ENCODE peak calls at places on chromosomes 4 and X, in seven cellular contexts. One of them, this sample, is unnamed.
A peak's percentile ranks its signal among the peaks of the same experiment; 100 is the strongest.

GRCh38 chr4:5568336-5568735 is 140.0 kb downstream of the EVC2 start:
- DNase-seq in stimulated activated CD4-positive, alpha-beta T cell treated with anti-CD3 and anti-CD28 coated beads, Interleukin-12 subunit alpha, Interleukin-12 subunit beta, amount 100 ng/mL, for 24 hours: no peak
- DNase-seq in aorta: no peak
- DNase-seq in posterior cingulate gyrus: no peak
- DNase-seq in tibial nerve: no peak
- DNase-seq in NCI-H1092: no peak
- DNase-seq in iris pigment epithelial cell: no peak
- DNase-seq in this sample: no peak

GRCh38 chrX:131831185-131831520 is 191.9 kb upstream of the STK26 start:
- DNase-seq in posterior cingulate gyrus: no peak
- DNase-seq in NCI-H1092: no peak
- DNase-seq in stimulated activated CD4-positive, alpha-beta T cell treated with anti-CD3 and anti-CD28 coated beads, Interleukin-12 subunit alpha, Interleukin-12 subunit beta, amount 100 ng/mL, for 24 hours: no peak
- DNase-seq in tibial nerve: no peak
- DNase-seq in iris pigment epithelial cell: no peak
- DNase-seq in aorta: no peak
- DNase-seq in this sample: no peak

GRCh38 chr4:155405059-155405458 is 28.3 kb upstream of the MAP9 start:
- DNase-seq in NCI-H1092: no peak
- DNase-seq in aorta: no peak
- DNase-seq in posterior cingulate gyrus: no peak
- DNase-seq in iris pigment epithelial cell: peak; percentile 88
- DNase-seq in stimulated activated CD4-positive, alpha-beta T cell treated with anti-CD3 and anti-CD28 coated beads, Interleukin-12 subunit alpha, Interleukin-12 subunit beta, amount 100 ng/mL, for 24 hours: no peak
- DNase-seq in tibial nerve: no peak
- DNase-seq in this sample: no peak

GRCh38 chrX:15269618-15270521 is at the start of gene ASB9:
- DNase-seq in tibial nerve: peak; percentile 4
- DNase-seq in stimulated activated CD4-positive, alpha-beta T cell treated with anti-CD3 and anti-CD28 coated beads, Interleukin-12 subunit alpha, Interleukin-12 subunit beta, amount 100 ng/mL, for 24 hours: no peak
- DNase-seq in iris pigment epithelial cell: peak; percentile 77
- DNase-seq in NCI-H1092: no peak
- DNase-seq in posterior cingulate gyrus: no peak
- DNase-seq in aorta: peak; percentile 52
- DNase-seq in this sample: peak; percentile 8

GRCh38 chr4:112436987-112437386 is 79.0 kb downstream of the NEUROG2 start:
- DNase-seq in aorta: no peak
- DNase-seq in NCI-H1092: no peak
- DNase-seq in tibial nerve: no peak
- DNase-seq in stimulated activated CD4-positive, alpha-beta T cell treated with anti-CD3 and anti-CD28 coated beads, Interleukin-12 subunit alpha, Interleukin-12 subunit beta, amount 100 ng/mL, for 24 hours: no peak
- DNase-seq in posterior cingulate gyrus: no peak
- DNase-seq in iris pigment epithelial cell: no peak
- DNase-seq in this sample: no peak

GRCh38 chrX:110204986-110205385 is 112.9 kb downstream of the AMMECR1 start:
- DNase-seq in iris pigment epithelial cell: peak; percentile 78
- DNase-seq in stimulated activated CD4-positive, alpha-beta T cell treated with anti-CD3 and anti-CD28 coated beads, Interleukin-12 subunit alpha, Interleukin-12 subunit beta, amount 100 ng/mL, for 24 hours: no peak
- DNase-seq in posterior cingulate gyrus: no peak
- DNase-seq in NCI-H1092: no peak
- DNase-seq in tibial nerve: no peak
- DNase-seq in aorta: no peak
- DNase-seq in this sample: no peak

GRCh38 chr4:182519528-182519927 is 276.3 kb downstream of the TENM3 start:
- DNase-seq in iris pigment epithelial cell: no peak
- DNase-seq in stimulated activated CD4-positive, alpha-beta T cell treated with anti-CD3 and anti-CD28 coated beads, Interleukin-12 subunit alpha, Interleukin-12 subunit beta, amount 100 ng/mL, for 24 hours: no peak
- DNase-seq in NCI-H1092: no peak
- DNase-seq in aorta: no peak
- DNase-seq in posterior cingulate gyrus: no peak
- DNase-seq in tibial nerve: no peak
- DNase-seq in this sample: no peak

GRCh38 chr4:108651068-108651794 is 832 bp downstream of the OSTC start:
- DNase-seq in NCI-H1092: no peak
- DNase-seq in iris pigment epithelial cell: peak; percentile 79
- DNase-seq in posterior cingulate gyrus: no peak
- DNase-seq in aorta: no peak
- DNase-seq in tibial nerve: no peak
- DNase-seq in stimulated activated CD4-positive, alpha-beta T cell treated with anti-CD3 and anti-CD28 coated beads, Interleukin-12 subunit alpha, Interleukin-12 subunit beta, amount 100 ng/mL, for 24 hours: no peak
- DNase-seq in this sample: no peak

GRCh38 chr4:124641715-124642380 is 70.7 kb downstream of the ANKRD50 start:
- DNase-seq in aorta: peak; percentile 49
- DNase-seq in tibial nerve: peak; percentile 10
- DNase-seq in iris pigment epithelial cell: peak; percentile 97
- DNase-seq in stimulated activated CD4-positive, alpha-beta T cell treated with anti-CD3 and anti-CD28 coated beads, Interleukin-12 subunit alpha, Interleukin-12 subunit beta, amount 100 ng/mL, for 24 hours: no peak
- DNase-seq in posterior cingulate gyrus: no peak
- DNase-seq in NCI-H1092: no peak
- DNase-seq in this sample: no peak

GRCh38 chr4:7048642-7049041 is 5.5 kb downstream of the TADA2B start:
- DNase-seq in stimulated activated CD4-positive, alpha-beta T cell treated with anti-CD3 and anti-CD28 coated beads, Interleukin-12 subunit alpha, Interleukin-12 subunit beta, amount 100 ng/mL, for 24 hours: no peak
- DNase-seq in aorta: no peak
- DNase-seq in tibial nerve: no peak
- DNase-seq in posterior cingulate gyrus: peak; percentile 66
- DNase-seq in iris pigment epithelial cell: no peak
- DNase-seq in NCI-H1092: no peak
- DNase-seq in this sample: no peak

GRCh38 chrX:46754450-46755075 is 4.4 kb downstream of the SLC9A7 start:
- DNase-seq in posterior cingulate gyrus: no peak
- DNase-seq in NCI-H1092: no peak
- DNase-seq in aorta: no peak
- DNase-seq in iris pigment epithelial cell: no peak
- DNase-seq in tibial nerve: no peak
- DNase-seq in stimulated activated CD4-positive, alpha-beta T cell treated with anti-CD3 and anti-CD28 coated beads, Interleukin-12 subunit alpha, Interleukin-12 subunit beta, amount 100 ng/mL, for 24 hours: no peak
- DNase-seq in this sample: peak; percentile 4

GRCh38 chrX:44903107-44903506 is 30.1 kb downstream of the KDM6A start:
- DNase-seq in NCI-H1092: no peak
- DNase-seq in stimulated activated CD4-positive, alpha-beta T cell treated with anti-CD3 and anti-CD28 coated beads, Interleukin-12 subunit alpha, Interleukin-12 subunit beta, amount 100 ng/mL, for 24 hours: no peak
- DNase-seq in posterior cingulate gyrus: no peak
- DNase-seq in iris pigment epithelial cell: peak; percentile 90
- DNase-seq in tibial nerve: no peak
- DNase-seq in aorta: no peak
- DNase-seq in this sample: no peak

GRCh38 chrX:136823175-136823574 is 42.4 kb upstream of the ARHGEF6 start:
- DNase-seq in tibial nerve: no peak
- DNase-seq in posterior cingulate gyrus: no peak
- DNase-seq in NCI-H1092: no peak
- DNase-seq in iris pigment epithelial cell: peak; percentile 24
- DNase-seq in aorta: no peak
- DNase-seq in stimulated activated CD4-positive, alpha-beta T cell treated with anti-CD3 and anti-CD28 coated beads, Interleukin-12 subunit alpha, Interleukin-12 subunit beta, amount 100 ng/mL, for 24 hours: no peak
- DNase-seq in this sample: no peak

GRCh38 chrX:23035493-23035892 is 35.7 kb downstream of the DDX53 start:
- DNase-seq in tibial nerve: no peak
- DNase-seq in stimulated activated CD4-positive, alpha-beta T cell treated with anti-CD3 and anti-CD28 coated beads, Interleukin-12 subunit alpha, Interleukin-12 subunit beta, amount 100 ng/mL, for 24 hours: no peak
- DNase-seq in iris pigment epithelial cell: no peak
- DNase-seq in aorta: no peak
- DNase-seq in posterior cingulate gyrus: no peak
- DNase-seq in NCI-H1092: no peak
- DNase-seq in this sample: no peak

GRCh38 chrX:101485212-101486064 is at the start of gene ARMCX4:
- DNase-seq in NCI-H1092: peak; percentile 77
- DNase-seq in iris pigment epithelial cell: peak; percentile 41
- DNase-seq in stimulated activated CD4-positive, alpha-beta T cell treated with anti-CD3 and anti-CD28 coated beads, Interleukin-12 subunit alpha, Interleukin-12 subunit beta, amount 100 ng/mL, for 24 hours: peak; percentile 11
- DNase-seq in posterior cingulate gyrus: peak; percentile 97
- DNase-seq in tibial nerve: no peak
- DNase-seq in aorta: peak; percentile 67
- DNase-seq in this sample: peak; percentile 81

GRCh38 chrX:149470960-149471359 is 34.1 kb downstream of the IDS start:
- DNase-seq in NCI-H1092: peak; percentile 84
- DNase-seq in posterior cingulate gyrus: peak; percentile 98
- DNase-seq in stimulated activated CD4-positive, alpha-beta T cell treated with anti-CD3 and anti-CD28 coated beads, Interleukin-12 subunit alpha, Interleukin-12 subunit beta, amount 100 ng/mL, for 24 hours: peak; percentile 47
- DNase-seq in iris pigment epithelial cell: peak; percentile 41
- DNase-seq in tibial nerve: peak; percentile 59
- DNase-seq in aorta: peak; percentile 78
- DNase-seq in this sample: peak; percentile 88

GRCh38 chr4:74474345-74475099 is 29.6 kb downstream of the AREG start:
- DNase-seq in posterior cingulate gyrus: no peak
- DNase-seq in NCI-H1092: no peak
- DNase-seq in aorta: no peak
- DNase-seq in stimulated activated CD4-positive, alpha-beta T cell treated with anti-CD3 and anti-CD28 coated beads, Interleukin-12 subunit alpha, Interleukin-12 subunit beta, amount 100 ng/mL, for 24 hours: no peak
- DNase-seq in iris pigment epithelial cell: peak; percentile 72
- DNase-seq in tibial nerve: no peak
- DNase-seq in this sample: no peak

GRCh38 chr4:169009281-169010124 is 552 bp downstream of the CBR4 start:
- DNase-seq in posterior cingulate gyrus: peak; percentile 91
- DNase-seq in tibial nerve: peak; percentile 56
- DNase-seq in stimulated activated CD4-positive, alpha-beta T cell treated with anti-CD3 and anti-CD28 coated beads, Interleukin-12 subunit alpha, Interleukin-12 subunit beta, amount 100 ng/mL, for 24 hours: peak; percentile 20
- DNase-seq in NCI-H1092: peak; percentile 68
- DNase-seq in aorta: peak; percentile 78
- DNase-seq in iris pigment epithelial cell: peak; percentile 63
- DNase-seq in this sample: peak; percentile 67

GRCh38 chr4:185602397-185602796 is 67.1 kb upstream of the PDLIM3 start:
- DNase-seq in NCI-H1092: no peak
- DNase-seq in iris pigment epithelial cell: no peak
- DNase-seq in tibial nerve: no peak
- DNase-seq in stimulated activated CD4-positive, alpha-beta T cell treated with anti-CD3 and anti-CD28 coated beads, Interleukin-12 subunit alpha, Interleukin-12 subunit beta, amount 100 ng/mL, for 24 hours: no peak
- DNase-seq in aorta: no peak
- DNase-seq in posterior cingulate gyrus: no peak
- DNase-seq in this sample: no peak

GRCh38 chrX:11557120-11557519 is 108.6 kb downstream of the ARHGAP6 start:
- DNase-seq in posterior cingulate gyrus: no peak
- DNase-seq in aorta: no peak
- DNase-seq in stimulated activated CD4-positive, alpha-beta T cell treated with anti-CD3 and anti-CD28 coated beads, Interleukin-12 subunit alpha, Interleukin-12 subunit beta, amount 100 ng/mL, for 24 hours: no peak
- DNase-seq in iris pigment epithelial cell: peak; percentile 78
- DNase-seq in NCI-H1092: no peak
- DNase-seq in tibial nerve: no peak
- DNase-seq in this sample: no peak

GRCh38 chr4:78061939-78062603 is 4.9 kb downstream of the FRAS1 start:
- DNase-seq in aorta: no peak
- DNase-seq in iris pigment epithelial cell: no peak
- DNase-seq in NCI-H1092: no peak
- DNase-seq in tibial nerve: no peak
- DNase-seq in posterior cingulate gyrus: no peak
- DNase-seq in stimulated activated CD4-positive, alpha-beta T cell treated with anti-CD3 and anti-CD28 coated beads, Interleukin-12 subunit alpha, Interleukin-12 subunit beta, amount 100 ng/mL, for 24 hours: no peak
- DNase-seq in this sample: peak; percentile 12

GRCh38 chrX:132037479-132037993 is 14.4 kb downstream of the STK26 start:
- DNase-seq in tibial nerve: no peak
- DNase-seq in NCI-H1092: no peak
- DNase-seq in stimulated activated CD4-positive, alpha-beta T cell treated with anti-CD3 and anti-CD28 coated beads, Interleukin-12 subunit alpha, Interleukin-12 subunit beta, amount 100 ng/mL, for 24 hours: no peak
- DNase-seq in iris pigment epithelial cell: no peak
- DNase-seq in aorta: no peak
- DNase-seq in posterior cingulate gyrus: no peak
- DNase-seq in this sample: no peak

GRCh38 chr4:97665553-97665952 is 477.7 kb downstream of the STPG2 start:
- DNase-seq in NCI-H1092: no peak
- DNase-seq in aorta: peak; percentile 26
- DNase-seq in posterior cingulate gyrus: peak; percentile 52
- DNase-seq in stimulated activated CD4-positive, alpha-beta T cell treated with anti-CD3 and anti-CD28 coated beads, Interleukin-12 subunit alpha, Interleukin-12 subunit beta, amount 100 ng/mL, for 24 hours: no peak
- DNase-seq in tibial nerve: no peak
- DNase-seq in iris pigment epithelial cell: no peak
- DNase-seq in this sample: no peak

GRCh38 chr4:78774395-78774794 is 1.8 kb upstream of the BMP2K start:
- DNase-seq in posterior cingulate gyrus: no peak
- DNase-seq in iris pigment epithelial cell: no peak
- DNase-seq in NCI-H1092: no peak
- DNase-seq in tibial nerve: no peak
- DNase-seq in aorta: no peak
- DNase-seq in stimulated activated CD4-positive, alpha-beta T cell treated with anti-CD3 and anti-CD28 coated beads, Interleukin-12 subunit alpha, Interleukin-12 subunit beta, amount 100 ng/mL, for 24 hours: no peak
- DNase-seq in this sample: no peak

GRCh38 chrX:40953369-40953768 is 131.9 kb upstream of the USP9X start:
- DNase-seq in aorta: no peak
- DNase-seq in stimulated activated CD4-positive, alpha-beta T cell treated with anti-CD3 and anti-CD28 coated beads, Interleukin-12 subunit alpha, Interleukin-12 subunit beta, amount 100 ng/mL, for 24 hours: no peak
- DNase-seq in iris pigment epithelial cell: no peak
- DNase-seq in tibial nerve: no peak
- DNase-seq in posterior cingulate gyrus: no peak
- DNase-seq in NCI-H1092: no peak
- DNase-seq in this sample: no peak

GRCh38 chrX:12771445-12772069 is 19.7 kb upstream of the PRPS2 start:
- DNase-seq in posterior cingulate gyrus: peak; percentile 83
- DNase-seq in stimulated activated CD4-positive, alpha-beta T cell treated with anti-CD3 and anti-CD28 coated beads, Interleukin-12 subunit alpha, Interleukin-12 subunit beta, amount 100 ng/mL, for 24 hours: peak; percentile 50
- DNase-seq in tibial nerve: peak; percentile 5
- DNase-seq in NCI-H1092: no peak
- DNase-seq in iris pigment epithelial cell: peak; percentile 36
- DNase-seq in aorta: peak; percentile 73
- DNase-seq in this sample: peak; percentile 7

GRCh38 chrX:45847966-45848365 is 647.3 kb upstream of the DIPK2B start:
- DNase-seq in aorta: no peak
- DNase-seq in posterior cingulate gyrus: no peak
- DNase-seq in tibial nerve: no peak
- DNase-seq in stimulated activated CD4-positive, alpha-beta T cell treated with anti-CD3 and anti-CD28 coated beads, Interleukin-12 subunit alpha, Interleukin-12 subunit beta, amount 100 ng/mL, for 24 hours: no peak
- DNase-seq in NCI-H1092: no peak
- DNase-seq in iris pigment epithelial cell: peak; percentile 41
- DNase-seq in this sample: no peak

GRCh38 chrX:44299177-44299576 is 44.3 kb downstream of the EFHC2 start:
- DNase-seq in tibial nerve: no peak
- DNase-seq in posterior cingulate gyrus: no peak
- DNase-seq in iris pigment epithelial cell: no peak
- DNase-seq in aorta: no peak
- DNase-seq in NCI-H1092: no peak
- DNase-seq in stimulated activated CD4-positive, alpha-beta T cell treated with anti-CD3 and anti-CD28 coated beads, Interleukin-12 subunit alpha, Interleukin-12 subunit beta, amount 100 ng/mL, for 24 hours: no peak
- DNase-seq in this sample: no peak

GRCh38 chr4:68864438-68865177 is 48.8 kb downstream of the UGT2B10 start:
- DNase-seq in tibial nerve: no peak
- DNase-seq in iris pigment epithelial cell: no peak
- DNase-seq in aorta: no peak
- DNase-seq in posterior cingulate gyrus: no peak
- DNase-seq in NCI-H1092: no peak
- DNase-seq in stimulated activated CD4-positive, alpha-beta T cell treated with anti-CD3 and anti-CD28 coated beads, Interleukin-12 subunit alpha, Interleukin-12 subunit beta, amount 100 ng/mL, for 24 hours: no peak
- DNase-seq in this sample: no peak

GRCh38 chrX:28966335-28966734 is 379.1 kb downstream of the IL1RAPL1 start:
- DNase-seq in posterior cingulate gyrus: no peak
- DNase-seq in stimulated activated CD4-positive, alpha-beta T cell treated with anti-CD3 and anti-CD28 coated beads, Interleukin-12 subunit alpha, Interleukin-12 subunit beta, amount 100 ng/mL, for 24 hours: no peak
- DNase-seq in aorta: no peak
- DNase-seq in NCI-H1092: no peak
- DNase-seq in iris pigment epithelial cell: peak; percentile 18
- DNase-seq in tibial nerve: no peak
- DNase-seq in this sample: no peak

GRCh38 chrX:40146471-40147398 is 49.0 kb upstream of the BCOR start:
- DNase-seq in NCI-H1092: peak; percentile 72
- DNase-seq in iris pigment epithelial cell: peak; percentile 44
- DNase-seq in posterior cingulate gyrus: peak; percentile 80
- DNase-seq in stimulated activated CD4-positive, alpha-beta T cell treated with anti-CD3 and anti-CD28 coated beads, Interleukin-12 subunit alpha, Interleukin-12 subunit beta, amount 100 ng/mL, for 24 hours: no peak
- DNase-seq in tibial nerve: no peak
- DNase-seq in aorta: peak; percentile 65
- DNase-seq in this sample: no peak

GRCh38 chr4:137641554-137641953 is 109.3 kb upstream of the PCDH18 start:
- DNase-seq in iris pigment epithelial cell: peak; percentile 23
- DNase-seq in posterior cingulate gyrus: no peak
- DNase-seq in NCI-H1092: no peak
- DNase-seq in tibial nerve: peak; percentile 57
- DNase-seq in aorta: no peak
- DNase-seq in stimulated activated CD4-positive, alpha-beta T cell treated with anti-CD3 and anti-CD28 coated beads, Interleukin-12 subunit alpha, Interleukin-12 subunit beta, amount 100 ng/mL, for 24 hours: no peak
- DNase-seq in this sample: no peak

GRCh38 chrX:42384956-42385355 is 393.0 kb downstream of the PPP1R2C start:
- DNase-seq in aorta: no peak
- DNase-seq in posterior cingulate gyrus: no peak
- DNase-seq in NCI-H1092: no peak
- DNase-seq in iris pigment epithelial cell: no peak
- DNase-seq in stimulated activated CD4-positive, alpha-beta T cell treated with anti-CD3 and anti-CD28 coated beads, Interleukin-12 subunit alpha, Interleukin-12 subunit beta, amount 100 ng/mL, for 24 hours: no peak
- DNase-seq in tibial nerve: no peak
- DNase-seq in this sample: peak; percentile 17